ENCODE peak calls at places on chromosomes 2 and 18, in five cellular contexts. J, W, C, M and Z are unnamed samples.

GRCh38 chr2:143575340-143575739 is 446.1 kb downstream of the ARHGAP15 start:
- DNase-seq in C (peak; percentile 7), J (no peak), M (no peak), W (no peak), Z (no peak)

GRCh38 chr2:12686708-12687107 is 30.0 kb upstream of the TRIB2 start:
- DNase-seq in W (no peak), C (no peak), M (no peak), J (no peak), Z (no peak)

GRCh38 chr2:216094701-216095100 is 13.0 kb downstream of the TMEM169 start:
- DNase-seq in C (no peak), M (no peak), J (no peak), W (no peak), Z (no peak)

GRCh38 chr2:24491626-24492282 is 700 bp downstream of the NCOA1 start:
- DNase-seq in W (peak; percentile 55), J (peak; percentile 33), C (peak; percentile 39), M (peak; percentile 77), Z (peak; percentile 57)

GRCh38 chr2:210199186-210199765 is 26.0 kb downstream of the ACADL start:
- DNase-seq in M (no peak), W (no peak), J (peak; percentile 39), C (no peak), Z (peak; percentile 5)

GRCh38 chr2:28558421-28558820 is 62.6 kb downstream of the PLB1 start:
- DNase-seq in J (no peak), M (no peak), C (no peak), W (no peak), Z (no peak)

GRCh38 chr2:182924311-182924710 is 57.9 kb upstream of the FRZB start:
- DNase-seq in J (peak; percentile 13), W (no peak), M (no peak), C (no peak), Z (no peak)

GRCh38 chr2:147297820-147298219 is 547.0 kb upstream of the ACVR2A start:
- DNase-seq in W (peak; percentile 65), M (peak; percentile 43), C (no peak), J (no peak), Z (no peak)

GRCh38 chr18:38898167-38898566 is 1332.6 kb upstream of the CELF4 start:
- DNase-seq in C (no peak), M (no peak), W (no peak), J (no peak), Z (no peak)

GRCh38 chr2:133755515-133756311 is 187.4 kb upstream of the NCKAP5 start:
- DNase-seq in C (no peak), J (peak; percentile 65), M (no peak), W (no peak), Z (no peak)

GRCh38 chr18:51447351-51447896 is 249.9 kb upstream of the MEX3C start:
- DNase-seq in W (no peak), M (no peak), J (no peak), C (no peak), Z (no peak)

GRCh38 chr2:126835811-126836210 is 62.9 kb upstream of the TEX51 start:
- DNase-seq in W (no peak), C (no peak), J (no peak), M (no peak), Z (no peak)

GRCh38 chr18:21632393-21632792 is 20.3 kb downstream of the SNRPD1 start:
- DNase-seq in J (no peak), M (no peak), W (no peak), C (no peak), Z (no peak)

GRCh38 chr2:233439191-233439590 is 84.9 kb downstream of the DGKD start:
- DNase-seq in W (no peak), C (no peak), M (no peak), J (no peak), Z (no peak)

GRCh38 chr18:65788373-65788772 is 37.6 kb downstream of the CDH7 start:
- DNase-seq in J (no peak), M (no peak), W (no peak), C (peak; percentile 39), Z (no peak)

GRCh38 chr2:142980246-142981068 is 103.0 kb downstream of the KYNU start:
- DNase-seq in J (peak; percentile 41), C (peak; percentile 23), M (peak; percentile 5), W (no peak), Z (peak; percentile 15)